ENCODE peak calls at places on chromosomes 13 and 19, in four cellular contexts. One of them, this sample, is unnamed. For H3K36me3, the result is how much of the 10 kb centered on the place peaks cover.

GRCh38 chr13:23921451-23921888 is 24.2 kb upstream of the C1QTNF9B start:
- ATAC-seq in heart left ventricle: peak
- ATAC-seq in RWPE2: no peak
- ATAC-seq in upper lobe of right lung: peak
- ATAC-seq in this sample: no peak

GRCh38 chr19:12880551-12881171 is 588 bp downstream of the DNASE2 start:
- ATAC-seq in heart left ventricle: peak
- ATAC-seq in RWPE2: peak
- ATAC-seq in upper lobe of right lung: peak
- ATAC-seq in this sample: peak

GRCh38 chr13:39712626-39713025 is 57.2 kb downstream of the COG6 start:
- ATAC-seq in heart left ventricle: no peak
- ATAC-seq in RWPE2: peak
- ATAC-seq in upper lobe of right lung: no peak
- ATAC-seq in this sample: no peak

GRCh38 chr13:34747507-34747906 is 194.6 kb upstream of the NBEA start:
- ATAC-seq in heart left ventricle: peak
- ATAC-seq in RWPE2: no peak
- ATAC-seq in upper lobe of right lung: no peak
- ATAC-seq in this sample: no peak

GRCh38 chr13:29502391-29503008 is 93.0 kb downstream of the SLC7A1 start:
- ATAC-seq in heart left ventricle: no peak
- ATAC-seq in RWPE2: no peak
- ATAC-seq in upper lobe of right lung: no peak
- ATAC-seq in this sample: no peak

GRCh38 chr13:114148521-114148855 is 16.1 kb upstream of the RASA3 start:
- ATAC-seq in heart left ventricle: no peak
- ATAC-seq in RWPE2: no peak
- ATAC-seq in upper lobe of right lung: peak
- ATAC-seq in this sample: no peak

GRCh38 chr13:26589754-26590153 is 32.3 kb downstream of the WASF3 start:
- ATAC-seq in heart left ventricle: no peak
- ATAC-seq in RWPE2: no peak
- ATAC-seq in upper lobe of right lung: no peak
- ATAC-seq in this sample: no peak

GRCh38 chr19:44857837-44858236 is 11.7 kb downstream of the NECTIN2 start:
- ATAC-seq in heart left ventricle: no peak
- ATAC-seq in RWPE2: no peak
- ATAC-seq in upper lobe of right lung: no peak
- ATAC-seq in this sample: no peak

GRCh38 chr13:38783992-38784875 is 97.4 kb downstream of the FREM2 start:
- ATAC-seq in heart left ventricle: no peak
- ATAC-seq in RWPE2: no peak
- ATAC-seq in upper lobe of right lung: peak
- ATAC-seq in this sample: no peak

GRCh38 chr19:7718668-7719067 is 13.2 kb downstream of the CLEC4G start:
- ATAC-seq in heart left ventricle: no peak
- ATAC-seq in RWPE2: no peak
- ATAC-seq in upper lobe of right lung: no peak
- ATAC-seq in this sample: no peak

GRCh38 chr13:98577823-98578285 is 947 bp upstream of the STK24 start:
- ATAC-seq in heart left ventricle: peak
- ATAC-seq in RWPE2: peak
- ATAC-seq in upper lobe of right lung: peak
- ATAC-seq in this sample: no peak

GRCh38 chr19:39145180-39145953 is 19.8 kb downstream of the PAK4 start:
- ATAC-seq in heart left ventricle: peak
- ATAC-seq in RWPE2: no peak
- ATAC-seq in upper lobe of right lung: peak
- ATAC-seq in this sample: peak

GRCh38 chr19:12052057-12052570 is 647 bp downstream of the ZNF878 start:
- ATAC-seq in heart left ventricle: no peak
- ATAC-seq in RWPE2: peak
- ATAC-seq in upper lobe of right lung: no peak
- ATAC-seq in this sample: no peak

GRCh38 chr19:10338940-10339339 is 484 bp downstream of the ICAM3 start:
- ATAC-seq in heart left ventricle: no peak
- ATAC-seq in RWPE2: no peak
- ATAC-seq in upper lobe of right lung: no peak
- ATAC-seq in this sample: no peak

GRCh38 chr19:10339380-10339960 is at the start of gene ICAM3:
- ATAC-seq in heart left ventricle: no peak
- ATAC-seq in RWPE2: no peak
- ATAC-seq in upper lobe of right lung: peak
- ATAC-seq in this sample: no peak

GRCh38 chr19:10335149-10336053 is 2.1 kb upstream of the RAVER1 start:
- ATAC-seq in heart left ventricle: peak
- ATAC-seq in RWPE2: no peak
- ATAC-seq in upper lobe of right lung: no peak
- ATAC-seq in this sample: no peak

GRCh38 chr19:10343495-10343894 is 4.1 kb upstream of the ICAM3 start:
- ATAC-seq in heart left ventricle: no peak
- ATAC-seq in RWPE2: no peak
- ATAC-seq in upper lobe of right lung: no peak
- ATAC-seq in this sample: no peak

GRCh38 chr19:10339977-10340376 is 553 bp upstream of the ICAM3 start:
- ATAC-seq in heart left ventricle: no peak
- ATAC-seq in RWPE2: no peak
- ATAC-seq in upper lobe of right lung: no peak
- ATAC-seq in this sample: no peak
- H3K36me3 ChIP-seq in heart left ventricle: under half
- H3K36me3 ChIP-seq in RWPE2: under half
- H3K36me3 ChIP-seq in upper lobe of right lung: under half
- H3K36me3 ChIP-seq in this sample: under half

GRCh38 chr13:30647824-30648521 is 30.3 kb downstream of the USPL1 start:
- ATAC-seq in heart left ventricle: no peak
- ATAC-seq in RWPE2: no peak
- ATAC-seq in upper lobe of right lung: no peak
- ATAC-seq in this sample: no peak
- H3K36me3 ChIP-seq in heart left ventricle: half or more
- H3K36me3 ChIP-seq in RWPE2: half or more
- H3K36me3 ChIP-seq in upper lobe of right lung: half or more
- H3K36me3 ChIP-seq in this sample: half or more

GRCh38 chr19:2432131-2432848 is 4.9 kb upstream of the TIMM13 start:
- ATAC-seq in heart left ventricle: no peak
- ATAC-seq in RWPE2: no peak
- ATAC-seq in upper lobe of right lung: no peak
- ATAC-seq in this sample: no peak
- H3K36me3 ChIP-seq in heart left ventricle: under half
- H3K36me3 ChIP-seq in RWPE2: under half
- H3K36me3 ChIP-seq in upper lobe of right lung: under half
- H3K36me3 ChIP-seq in this sample: half or more

GRCh38 chr19:16088985-16089846 is 12.9 kb downstream of the TPM4 start:
- ATAC-seq in heart left ventricle: no peak
- ATAC-seq in RWPE2: no peak
- ATAC-seq in upper lobe of right lung: no peak
- ATAC-seq in this sample: no peak
- H3K36me3 ChIP-seq in heart left ventricle: half or more
- H3K36me3 ChIP-seq in RWPE2: half or more
- H3K36me3 ChIP-seq in upper lobe of right lung: half or more
- H3K36me3 ChIP-seq in this sample: half or more

GRCh38 chr19:51889934-51890333 is 2.2 kb upstream of the ZNF577 start:
- ATAC-seq in heart left ventricle: no peak
- ATAC-seq in RWPE2: no peak
- ATAC-seq in upper lobe of right lung: no peak
- ATAC-seq in this sample: no peak

GRCh38 chr19:51882518-51882917 is 5.2 kb downstream of the ZNF577 start:
- ATAC-seq in heart left ventricle: no peak
- ATAC-seq in RWPE2: no peak
- ATAC-seq in upper lobe of right lung: no peak
- ATAC-seq in this sample: no peak

GRCh38 chr19:51887522-51888498 is at the start of gene ZNF577:
- ATAC-seq in heart left ventricle: peak
- ATAC-seq in RWPE2: peak
- ATAC-seq in upper lobe of right lung: peak
- ATAC-seq in this sample: peak

GRCh38 chr19:51884713-51885112 is 3.0 kb downstream of the ZNF577 start:
- ATAC-seq in heart left ventricle: no peak
- ATAC-seq in RWPE2: no peak
- ATAC-seq in upper lobe of right lung: no peak
- ATAC-seq in this sample: no peak
- H3K36me3 ChIP-seq in heart left ventricle: under half
- H3K36me3 ChIP-seq in RWPE2: under half
- H3K36me3 ChIP-seq in upper lobe of right lung: under half
- H3K36me3 ChIP-seq in this sample: under half

DNA sequence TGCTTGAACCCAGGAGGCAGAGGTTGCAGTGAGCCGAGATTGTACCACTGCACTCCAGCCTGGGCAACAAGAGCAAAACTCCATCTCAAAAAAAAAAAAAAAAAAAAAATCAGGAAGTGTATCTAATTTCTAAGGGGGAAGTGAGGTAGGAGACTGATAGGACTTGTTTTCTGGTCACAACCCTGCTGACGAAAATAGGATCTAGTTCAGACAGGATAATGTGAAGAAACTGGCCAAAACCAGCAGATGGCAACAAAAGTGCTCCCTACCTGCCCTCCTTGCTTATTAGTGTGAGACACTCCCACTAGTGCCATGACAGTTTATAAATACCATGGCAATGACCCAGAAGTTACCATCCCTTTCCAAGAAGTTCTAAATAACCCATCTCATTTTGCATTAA is 36.0 kb upstream of the KPNA3 start:
- ATAC-seq in heart left ventricle: no peak
- ATAC-seq in RWPE2: peak
- ATAC-seq in upper lobe of right lung: peak
- ATAC-seq in this sample: no peak
- H3K36me3 ChIP-seq in heart left ventricle: under half
- H3K36me3 ChIP-seq in RWPE2: under half
- H3K36me3 ChIP-seq in upper lobe of right lung: under half
- H3K36me3 ChIP-seq in this sample: under half

DNA sequence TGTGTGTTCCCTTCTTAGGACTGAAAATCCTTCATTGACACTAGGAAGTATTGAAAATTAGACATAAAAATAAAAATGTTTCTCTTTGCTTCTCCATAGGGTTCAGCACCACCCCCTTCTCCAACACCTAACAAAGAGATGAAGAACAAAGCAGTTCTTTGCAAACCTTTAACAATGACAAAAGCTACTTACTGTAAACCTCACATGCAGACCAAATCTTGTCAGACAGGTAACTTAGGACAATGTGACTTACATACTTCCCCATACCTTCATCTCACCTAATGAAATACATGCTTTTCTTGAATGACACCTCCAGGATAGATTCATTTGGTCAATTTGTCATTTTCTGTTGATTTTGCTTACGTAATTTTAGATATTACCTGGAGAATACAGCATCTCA is 99.9 kb downstream of the ZMYM2 start:
- ATAC-seq in heart left ventricle: no peak
- ATAC-seq in RWPE2: no peak
- ATAC-seq in upper lobe of right lung: no peak
- ATAC-seq in this sample: no peak
- H3K36me3 ChIP-seq in heart left ventricle: half or more
- H3K36me3 ChIP-seq in RWPE2: half or more
- H3K36me3 ChIP-seq in upper lobe of right lung: half or more
- H3K36me3 ChIP-seq in this sample: under half

DNA sequence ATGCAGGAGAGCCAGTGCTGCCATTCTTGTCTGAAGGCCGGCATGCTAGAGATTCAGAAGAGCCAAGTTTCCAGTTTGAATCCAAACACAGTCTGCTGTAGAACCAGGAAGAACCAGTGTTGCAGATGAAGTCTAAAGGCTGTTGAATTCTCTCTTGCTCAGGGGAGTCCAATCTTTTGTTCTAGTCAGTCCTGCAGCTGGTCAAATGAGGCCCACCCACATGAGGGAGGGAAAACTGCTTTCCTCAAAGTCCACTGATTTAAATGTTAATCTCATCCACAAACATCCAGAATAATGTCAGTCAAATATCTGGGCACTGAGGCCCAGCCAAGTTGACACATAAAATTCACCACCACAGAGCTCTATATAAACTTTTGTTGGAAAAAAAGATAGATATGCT is 136.6 kb downstream of the FRY start:
- ATAC-seq in heart left ventricle: no peak
- ATAC-seq in RWPE2: no peak
- ATAC-seq in upper lobe of right lung: no peak
- ATAC-seq in this sample: no peak
- H3K36me3 ChIP-seq in heart left ventricle: under half
- H3K36me3 ChIP-seq in RWPE2: under half
- H3K36me3 ChIP-seq in upper lobe of right lung: under half
- H3K36me3 ChIP-seq in this sample: under half

GRCh38 chr19:16094360-16095070 is 17.2 kb upstream of the RAB8A start:
- ATAC-seq in heart left ventricle: no peak
- ATAC-seq in RWPE2: no peak
- ATAC-seq in upper lobe of right lung: no peak
- ATAC-seq in this sample: no peak
- H3K36me3 ChIP-seq in heart left ventricle: half or more
- H3K36me3 ChIP-seq in RWPE2: half or more
- H3K36me3 ChIP-seq in upper lobe of right lung: half or more
- H3K36me3 ChIP-seq in this sample: half or more

GRCh38 chr19:4112367-4112766 is 11.6 kb downstream of the MAP2K2 start:
- ATAC-seq in heart left ventricle: no peak
- ATAC-seq in RWPE2: no peak
- ATAC-seq in upper lobe of right lung: no peak
- ATAC-seq in this sample: no peak
- H3K36me3 ChIP-seq in heart left ventricle: half or more
- H3K36me3 ChIP-seq in RWPE2: half or more
- H3K36me3 ChIP-seq in upper lobe of right lung: half or more
- H3K36me3 ChIP-seq in this sample: under half